ENCODE peak calls at places on chromosomes 4 and X, in nine cellular contexts. One of them, this sample, is unnamed.

GRCh38 chr4:26081795-26082498 is 167.9 kb downstream of the SMIM20 start:
- ATAC-seq in pancreas: peak
- ATAC-seq in WTC11: peak
- ATAC-seq in CD4-positive, alpha-beta T cell: no peak
- ATAC-seq in sciatic nerve: peak
- ATAC-seq in stimulated activated naive CD8-positive, alpha-beta T cell treated with anti-CD3 and anti-CD28 coated beads, Interleukin-15, Interleukin-2, amounts not matched to agents 100 U/mL and 50 U/mL, for 24 hours: peak
- ATAC-seq in activated B cell treated with CpG ODN at 0.5 μM for 24 hours: peak
- ATAC-seq in psoas muscle: no peak
- ATAC-seq in activated CD4-positive, CD25-positive, alpha-beta regulatory T cell treated with anti-CD3 and anti-CD28 coated beads, Interleukin-2, amount 50 U/mL, for 24 hours: peak
- ATAC-seq in this sample: peak

GRCh38 chr4:83606898-83607297 is 71.0 kb downstream of the GPAT3 start:
- ATAC-seq in pancreas: no peak
- ATAC-seq in WTC11: no peak
- ATAC-seq in CD4-positive, alpha-beta T cell: no peak
- ATAC-seq in sciatic nerve: no peak
- ATAC-seq in stimulated activated naive CD8-positive, alpha-beta T cell treated with anti-CD3 and anti-CD28 coated beads, Interleukin-15, Interleukin-2, amounts not matched to agents 100 U/mL and 50 U/mL, for 24 hours: no peak
- ATAC-seq in activated B cell treated with CpG ODN at 0.5 μM for 24 hours: peak
- ATAC-seq in psoas muscle: peak
- ATAC-seq in activated CD4-positive, CD25-positive, alpha-beta regulatory T cell treated with anti-CD3 and anti-CD28 coated beads, Interleukin-2, amount 50 U/mL, for 24 hours: no peak
- ATAC-seq in this sample: no peak

GRCh38 chr4:80407246-80407645 is 71.7 kb downstream of the CFAP299 start:
- ATAC-seq in pancreas: peak
- ATAC-seq in WTC11: no peak
- ATAC-seq in CD4-positive, alpha-beta T cell: no peak
- ATAC-seq in sciatic nerve: peak
- ATAC-seq in stimulated activated naive CD8-positive, alpha-beta T cell treated with anti-CD3 and anti-CD28 coated beads, Interleukin-15, Interleukin-2, amounts not matched to agents 100 U/mL and 50 U/mL, for 24 hours: no peak
- ATAC-seq in activated B cell treated with CpG ODN at 0.5 μM for 24 hours: no peak
- ATAC-seq in psoas muscle: peak
- ATAC-seq in activated CD4-positive, CD25-positive, alpha-beta regulatory T cell treated with anti-CD3 and anti-CD28 coated beads, Interleukin-2, amount 50 U/mL, for 24 hours: no peak
- ATAC-seq in this sample: no peak

GRCh38 chr4:48237996-48238645 is 31.5 kb downstream of the TEC start:
- ATAC-seq in pancreas: peak
- ATAC-seq in WTC11: no peak
- ATAC-seq in CD4-positive, alpha-beta T cell: no peak
- ATAC-seq in sciatic nerve: no peak
- ATAC-seq in stimulated activated naive CD8-positive, alpha-beta T cell treated with anti-CD3 and anti-CD28 coated beads, Interleukin-15, Interleukin-2, amounts not matched to agents 100 U/mL and 50 U/mL, for 24 hours: no peak
- ATAC-seq in activated B cell treated with CpG ODN at 0.5 μM for 24 hours: no peak
- ATAC-seq in psoas muscle: no peak
- ATAC-seq in activated CD4-positive, CD25-positive, alpha-beta regulatory T cell treated with anti-CD3 and anti-CD28 coated beads, Interleukin-2, amount 50 U/mL, for 24 hours: no peak
- ATAC-seq in this sample: no peak

GRCh38 chr4:184635381-184635780 is 13.9 kb downstream of the CASP3 start:
- ATAC-seq in pancreas: peak
- ATAC-seq in WTC11: no peak
- ATAC-seq in CD4-positive, alpha-beta T cell: no peak
- ATAC-seq in sciatic nerve: no peak
- ATAC-seq in stimulated activated naive CD8-positive, alpha-beta T cell treated with anti-CD3 and anti-CD28 coated beads, Interleukin-15, Interleukin-2, amounts not matched to agents 100 U/mL and 50 U/mL, for 24 hours: no peak
- ATAC-seq in activated B cell treated with CpG ODN at 0.5 μM for 24 hours: no peak
- ATAC-seq in psoas muscle: no peak
- ATAC-seq in activated CD4-positive, CD25-positive, alpha-beta regulatory T cell treated with anti-CD3 and anti-CD28 coated beads, Interleukin-2, amount 50 U/mL, for 24 hours: no peak
- ATAC-seq in this sample: no peak

GRCh38 chr4:31022702-31023101 is 302.5 kb downstream of the PCDH7 start:
- ATAC-seq in pancreas: no peak
- ATAC-seq in WTC11: no peak
- ATAC-seq in CD4-positive, alpha-beta T cell: no peak
- ATAC-seq in sciatic nerve: no peak
- ATAC-seq in stimulated activated naive CD8-positive, alpha-beta T cell treated with anti-CD3 and anti-CD28 coated beads, Interleukin-15, Interleukin-2, amounts not matched to agents 100 U/mL and 50 U/mL, for 24 hours: no peak
- ATAC-seq in activated B cell treated with CpG ODN at 0.5 μM for 24 hours: no peak
- ATAC-seq in psoas muscle: no peak
- ATAC-seq in activated CD4-positive, CD25-positive, alpha-beta regulatory T cell treated with anti-CD3 and anti-CD28 coated beads, Interleukin-2, amount 50 U/mL, for 24 hours: no peak
- ATAC-seq in this sample: no peak

GRCh38 chr4:185062606-185063005 is 44.3 kb downstream of the HELT start:
- ATAC-seq in pancreas: no peak
- ATAC-seq in WTC11: peak
- ATAC-seq in CD4-positive, alpha-beta T cell: no peak
- ATAC-seq in sciatic nerve: no peak
- ATAC-seq in stimulated activated naive CD8-positive, alpha-beta T cell treated with anti-CD3 and anti-CD28 coated beads, Interleukin-15, Interleukin-2, amounts not matched to agents 100 U/mL and 50 U/mL, for 24 hours: no peak
- ATAC-seq in activated B cell treated with CpG ODN at 0.5 μM for 24 hours: no peak
- ATAC-seq in psoas muscle: no peak
- ATAC-seq in activated CD4-positive, CD25-positive, alpha-beta regulatory T cell treated with anti-CD3 and anti-CD28 coated beads, Interleukin-2, amount 50 U/mL, for 24 hours: no peak
- ATAC-seq in this sample: no peak

GRCh38 chr4:52511825-52512224 is 147.3 kb downstream of the USP46 start:
- ATAC-seq in pancreas: no peak
- ATAC-seq in WTC11: no peak
- ATAC-seq in CD4-positive, alpha-beta T cell: no peak
- ATAC-seq in sciatic nerve: no peak
- ATAC-seq in stimulated activated naive CD8-positive, alpha-beta T cell treated with anti-CD3 and anti-CD28 coated beads, Interleukin-15, Interleukin-2, amounts not matched to agents 100 U/mL and 50 U/mL, for 24 hours: no peak
- ATAC-seq in activated B cell treated with CpG ODN at 0.5 μM for 24 hours: no peak
- ATAC-seq in psoas muscle: no peak
- ATAC-seq in activated CD4-positive, CD25-positive, alpha-beta regulatory T cell treated with anti-CD3 and anti-CD28 coated beads, Interleukin-2, amount 50 U/mL, for 24 hours: no peak
- ATAC-seq in this sample: no peak

GRCh38 chr4:24763631-24764302 is 31.6 kb upstream of the SOD3 start:
- ATAC-seq in pancreas: peak
- ATAC-seq in WTC11: no peak
- ATAC-seq in CD4-positive, alpha-beta T cell: no peak
- ATAC-seq in sciatic nerve: no peak
- ATAC-seq in stimulated activated naive CD8-positive, alpha-beta T cell treated with anti-CD3 and anti-CD28 coated beads, Interleukin-15, Interleukin-2, amounts not matched to agents 100 U/mL and 50 U/mL, for 24 hours: no peak
- ATAC-seq in activated B cell treated with CpG ODN at 0.5 μM for 24 hours: no peak
- ATAC-seq in psoas muscle: peak
- ATAC-seq in activated CD4-positive, CD25-positive, alpha-beta regulatory T cell treated with anti-CD3 and anti-CD28 coated beads, Interleukin-2, amount 50 U/mL, for 24 hours: no peak
- ATAC-seq in this sample: no peak

GRCh38 chrX:136306182-136306581 is 5.4 kb downstream of the ADGRG4 start:
- ATAC-seq in pancreas: no peak
- ATAC-seq in WTC11: no peak
- ATAC-seq in CD4-positive, alpha-beta T cell: no peak
- ATAC-seq in sciatic nerve: no peak
- ATAC-seq in stimulated activated naive CD8-positive, alpha-beta T cell treated with anti-CD3 and anti-CD28 coated beads, Interleukin-15, Interleukin-2, amounts not matched to agents 100 U/mL and 50 U/mL, for 24 hours: no peak
- ATAC-seq in activated B cell treated with CpG ODN at 0.5 μM for 24 hours: no peak
- ATAC-seq in psoas muscle: no peak
- ATAC-seq in activated CD4-positive, CD25-positive, alpha-beta regulatory T cell treated with anti-CD3 and anti-CD28 coated beads, Interleukin-2, amount 50 U/mL, for 24 hours: no peak
- ATAC-seq in this sample: no peak

GRCh38 chrX:13090261-13091110 is 46.1 kb upstream of the FAM9C start:
- ATAC-seq in pancreas: peak
- ATAC-seq in WTC11: no peak
- ATAC-seq in CD4-positive, alpha-beta T cell: no peak
- ATAC-seq in sciatic nerve: peak
- ATAC-seq in stimulated activated naive CD8-positive, alpha-beta T cell treated with anti-CD3 and anti-CD28 coated beads, Interleukin-15, Interleukin-2, amounts not matched to agents 100 U/mL and 50 U/mL, for 24 hours: peak
- ATAC-seq in activated B cell treated with CpG ODN at 0.5 μM for 24 hours: no peak
- ATAC-seq in psoas muscle: no peak
- ATAC-seq in activated CD4-positive, CD25-positive, alpha-beta regulatory T cell treated with anti-CD3 and anti-CD28 coated beads, Interleukin-2, amount 50 U/mL, for 24 hours: peak
- ATAC-seq in this sample: peak

GRCh38 chrX:131675596-131676194 is 131.8 kb downstream of the OR13H1 start:
- ATAC-seq in pancreas: no peak
- ATAC-seq in WTC11: peak
- ATAC-seq in CD4-positive, alpha-beta T cell: no peak
- ATAC-seq in sciatic nerve: no peak
- ATAC-seq in stimulated activated naive CD8-positive, alpha-beta T cell treated with anti-CD3 and anti-CD28 coated beads, Interleukin-15, Interleukin-2, amounts not matched to agents 100 U/mL and 50 U/mL, for 24 hours: peak
- ATAC-seq in activated B cell treated with CpG ODN at 0.5 μM for 24 hours: no peak
- ATAC-seq in psoas muscle: no peak
- ATAC-seq in activated CD4-positive, CD25-positive, alpha-beta regulatory T cell treated with anti-CD3 and anti-CD28 coated beads, Interleukin-2, amount 50 U/mL, for 24 hours: no peak
- ATAC-seq in this sample: no peak

GRCh38 chrX:115029869-115030564 is 12.6 kb upstream of the IL13RA2 start:
- ATAC-seq in pancreas: no peak
- ATAC-seq in WTC11: no peak
- ATAC-seq in CD4-positive, alpha-beta T cell: no peak
- ATAC-seq in sciatic nerve: no peak
- ATAC-seq in stimulated activated naive CD8-positive, alpha-beta T cell treated with anti-CD3 and anti-CD28 coated beads, Interleukin-15, Interleukin-2, amounts not matched to agents 100 U/mL and 50 U/mL, for 24 hours: no peak
- ATAC-seq in activated B cell treated with CpG ODN at 0.5 μM for 24 hours: no peak
- ATAC-seq in psoas muscle: no peak
- ATAC-seq in activated CD4-positive, CD25-positive, alpha-beta regulatory T cell treated with anti-CD3 and anti-CD28 coated beads, Interleukin-2, amount 50 U/mL, for 24 hours: no peak
- ATAC-seq in this sample: no peak

GRCh38 chrX:130975947-130976346 is 72.9 kb upstream of the ENOX2 start:
- ATAC-seq in pancreas: peak
- ATAC-seq in WTC11: peak
- ATAC-seq in CD4-positive, alpha-beta T cell: peak
- ATAC-seq in sciatic nerve: no peak
- ATAC-seq in stimulated activated naive CD8-positive, alpha-beta T cell treated with anti-CD3 and anti-CD28 coated beads, Interleukin-15, Interleukin-2, amounts not matched to agents 100 U/mL and 50 U/mL, for 24 hours: peak
- ATAC-seq in activated B cell treated with CpG ODN at 0.5 μM for 24 hours: no peak
- ATAC-seq in psoas muscle: peak
- ATAC-seq in activated CD4-positive, CD25-positive, alpha-beta regulatory T cell treated with anti-CD3 and anti-CD28 coated beads, Interleukin-2, amount 50 U/mL, for 24 hours: no peak
- ATAC-seq in this sample: peak

GRCh38 chr4:6225469-6225868 is 25.1 kb upstream of the JAKMIP1 start:
- ATAC-seq in pancreas: no peak
- ATAC-seq in WTC11: peak
- ATAC-seq in CD4-positive, alpha-beta T cell: no peak
- ATAC-seq in sciatic nerve: no peak
- ATAC-seq in stimulated activated naive CD8-positive, alpha-beta T cell treated with anti-CD3 and anti-CD28 coated beads, Interleukin-15, Interleukin-2, amounts not matched to agents 100 U/mL and 50 U/mL, for 24 hours: no peak
- ATAC-seq in activated B cell treated with CpG ODN at 0.5 μM for 24 hours: no peak
- ATAC-seq in psoas muscle: no peak
- ATAC-seq in activated CD4-positive, CD25-positive, alpha-beta regulatory T cell treated with anti-CD3 and anti-CD28 coated beads, Interleukin-2, amount 50 U/mL, for 24 hours: no peak
- ATAC-seq in this sample: no peak

GRCh38 chr4:143667461-143667860 is 33.0 kb downstream of the FREM3 start:
- ATAC-seq in pancreas: peak
- ATAC-seq in WTC11: no peak
- ATAC-seq in CD4-positive, alpha-beta T cell: no peak
- ATAC-seq in sciatic nerve: peak
- ATAC-seq in stimulated activated naive CD8-positive, alpha-beta T cell treated with anti-CD3 and anti-CD28 coated beads, Interleukin-15, Interleukin-2, amounts not matched to agents 100 U/mL and 50 U/mL, for 24 hours: no peak
- ATAC-seq in activated B cell treated with CpG ODN at 0.5 μM for 24 hours: no peak
- ATAC-seq in psoas muscle: peak
- ATAC-seq in activated CD4-positive, CD25-positive, alpha-beta regulatory T cell treated with anti-CD3 and anti-CD28 coated beads, Interleukin-2, amount 50 U/mL, for 24 hours: no peak
- ATAC-seq in this sample: no peak

GRCh38 chr4:26813698-26814097 is 46.9 kb upstream of the STIM2 start:
- ATAC-seq in pancreas: no peak
- ATAC-seq in WTC11: peak
- ATAC-seq in CD4-positive, alpha-beta T cell: no peak
- ATAC-seq in sciatic nerve: no peak
- ATAC-seq in stimulated activated naive CD8-positive, alpha-beta T cell treated with anti-CD3 and anti-CD28 coated beads, Interleukin-15, Interleukin-2, amounts not matched to agents 100 U/mL and 50 U/mL, for 24 hours: no peak
- ATAC-seq in activated B cell treated with CpG ODN at 0.5 μM for 24 hours: no peak
- ATAC-seq in psoas muscle: no peak
- ATAC-seq in activated CD4-positive, CD25-positive, alpha-beta regulatory T cell treated with anti-CD3 and anti-CD28 coated beads, Interleukin-2, amount 50 U/mL, for 24 hours: no peak
- ATAC-seq in this sample: no peak

GRCh38 chrX:10450959-10451355 is 169.4 kb downstream of the MID1 start:
- ATAC-seq in pancreas: no peak
- ATAC-seq in WTC11: no peak
- ATAC-seq in CD4-positive, alpha-beta T cell: no peak
- ATAC-seq in sciatic nerve: no peak
- ATAC-seq in stimulated activated naive CD8-positive, alpha-beta T cell treated with anti-CD3 and anti-CD28 coated beads, Interleukin-15, Interleukin-2, amounts not matched to agents 100 U/mL and 50 U/mL, for 24 hours: no peak
- ATAC-seq in activated B cell treated with CpG ODN at 0.5 μM for 24 hours: no peak
- ATAC-seq in psoas muscle: no peak
- ATAC-seq in activated CD4-positive, CD25-positive, alpha-beta regulatory T cell treated with anti-CD3 and anti-CD28 coated beads, Interleukin-2, amount 50 U/mL, for 24 hours: no peak
- ATAC-seq in this sample: no peak

GRCh38 chrX:64198046-64198445 is 7.5 kb downstream of the AMER1 start:
- ATAC-seq in pancreas: no peak
- ATAC-seq in WTC11: no peak
- ATAC-seq in CD4-positive, alpha-beta T cell: no peak
- ATAC-seq in sciatic nerve: no peak
- ATAC-seq in stimulated activated naive CD8-positive, alpha-beta T cell treated with anti-CD3 and anti-CD28 coated beads, Interleukin-15, Interleukin-2, amounts not matched to agents 100 U/mL and 50 U/mL, for 24 hours: no peak
- ATAC-seq in activated B cell treated with CpG ODN at 0.5 μM for 24 hours: no peak
- ATAC-seq in psoas muscle: no peak
- ATAC-seq in activated CD4-positive, CD25-positive, alpha-beta regulatory T cell treated with anti-CD3 and anti-CD28 coated beads, Interleukin-2, amount 50 U/mL, for 24 hours: no peak
- ATAC-seq in this sample: no peak

GRCh38 chr4:36772154-36772516 is 472.4 kb upstream of the NWD2 start:
- ATAC-seq in pancreas: no peak
- ATAC-seq in WTC11: no peak
- ATAC-seq in CD4-positive, alpha-beta T cell: no peak
- ATAC-seq in sciatic nerve: no peak
- ATAC-seq in stimulated activated naive CD8-positive, alpha-beta T cell treated with anti-CD3 and anti-CD28 coated beads, Interleukin-15, Interleukin-2, amounts not matched to agents 100 U/mL and 50 U/mL, for 24 hours: no peak
- ATAC-seq in activated B cell treated with CpG ODN at 0.5 μM for 24 hours: no peak
- ATAC-seq in psoas muscle: no peak
- ATAC-seq in activated CD4-positive, CD25-positive, alpha-beta regulatory T cell treated with anti-CD3 and anti-CD28 coated beads, Interleukin-2, amount 50 U/mL, for 24 hours: no peak
- ATAC-seq in this sample: no peak